ENCODE peak calls at places on chromosomes 11 and 22, in five cellular contexts. E is renal cortical epithelial cell, H is ecto neural progenitor cell, M is uterus, P is RCC 7860. D is an unnamed sample.

GRCh38 chr11:61129608-61130523 is 27.6 kb downstream of the CD5 start:
- DNase-seq in E (peak; percentile 94), H (peak; percentile 95), P (peak; percentile 76), M (peak; percentile 90), D (no peak)

GRCh38 chr22:37951305-37951704 is 2.1 kb downstream of the C22orf23 start:
- DNase-seq in M (no peak), E (no peak), H (no peak), P (no peak), D (no peak)

GRCh38 chr11:3199537-3200295 is 18.9 kb downstream of the MRGPRG start:
- DNase-seq in H (peak; percentile 33), E (no peak), M (peak; percentile 6), P (no peak), D (no peak)

GRCh38 chr22:47175761-47176359 is 413.4 kb downstream of the TBC1D22A start:
- DNase-seq in M (peak; percentile 12), E (no peak), P (no peak), H (no peak), D (no peak)

GRCh38 chr22:26949193-26949592 is 291.8 kb downstream of the MIAT start:
- DNase-seq in P (no peak), H (no peak), M (no peak), E (peak; percentile 12), D (no peak)

GRCh38 chr11:76385903-76386302 is 4.8 kb downstream of the GVQW3 start:
- DNase-seq in H (no peak), E (peak; percentile 89), P (no peak), M (no peak), D (peak; percentile 20)

GRCh38 chr22:38135133-38135706 is 24.7 kb upstream of the BAIAP2L2 start:
- DNase-seq in H (no peak), M (peak; percentile 11), P (peak; percentile 75), E (peak; percentile 84), D (no peak)

GRCh38 chr11:132576706-132577105 is 955.6 kb downstream of the OPCML start:
- DNase-seq in M (no peak), H (no peak), P (peak; percentile 87), E (peak; percentile 36), D (no peak)